ENCODE peak calls at places on chromosomes 12 and 14, in nine cellular contexts. X, Y, D, F, H, Q, P, J and M are unnamed samples.

GRCh38 chr14:61547186-61548121 is 147.9 kb upstream of the HIF1A start:
- DNase-seq in D (no peak), F (no peak), Y (no peak), H (no peak), X (peak), Q (no peak), P (no peak), J (peak), M (no peak)

GRCh38 chr12:5230861-5231260 is 187.2 kb downstream of the KCNA5 start:
- DNase-seq in Y (no peak), X (no peak), F (no peak), J (no peak), H (no peak), P (no peak), D (no peak), Q (no peak), M (no peak)

GRCh38 chr12:89278862-89279261 is 73.4 kb downstream of the DUSP6 start:
- DNase-seq in X (no peak), Y (no peak), D (no peak), Q (no peak), J (no peak), P (no peak), H (no peak), F (no peak), M (no peak)

GRCh38 chr12:52637299-52637698 is 14.7 kb downstream of the KRT2 start:
- DNase-seq in H (no peak), J (no peak), Q (no peak), X (no peak), D (no peak), Y (no peak), P (no peak), F (no peak), M (no peak)

GRCh38 chr14:22801716-22802115 is 13.5 kb downstream of the SLC7A7 start:
- DNase-seq in D (no peak), J (no peak), H (no peak), X (no peak), P (no peak), F (no peak), Y (no peak), Q (no peak), M (no peak)

GRCh38 chr14:31949709-31950108 is 127.4 kb upstream of the ARHGAP5 start:
- DNase-seq in Q (no peak), X (peak), P (no peak), Y (no peak), H (no peak), F (no peak), J (peak), D (no peak), M (no peak)

GRCh38 chr14:65159281-65160062 is 57.2 kb upstream of the MAX start:
- DNase-seq in J (no peak), Y (no peak), F (no peak), D (no peak), X (no peak), Q (no peak), H (no peak), P (no peak), M (no peak)

GRCh38 chr12:123910057-123910456 is 62.6 kb downstream of the CCDC92 start:
- DNase-seq in X (no peak), H (no peak), P (no peak), D (no peak), J (no peak), Q (no peak), F (no peak), Y (no peak), M (no peak)

GRCh38 chr12:48542300-48542928 is 17.0 kb downstream of the OR8S1 start:
- DNase-seq in X (peak), J (peak), Y (peak), F (peak), P (no peak), D (peak), Q (peak), H (peak), M (peak)

GRCh38 chr14:50967104-50967503 is 22.8 kb upstream of the PYGL start:
- DNase-seq in H (no peak), P (no peak), X (no peak), Q (no peak), J (no peak), Y (no peak), F (no peak), D (no peak), M (no peak)

GRCh38 chr12:124675881-124676688 is 108.7 kb upstream of the NCOR2 start:
- DNase-seq in Q (peak), H (no peak), X (peak), D (no peak), Y (no peak), F (peak), P (no peak), J (peak), M (no peak)

GRCh38 chr14:69048456-69048855 is 69.4 kb upstream of the ACTN1 start:
- DNase-seq in X (peak), Q (peak), F (no peak), Y (no peak), D (peak), H (no peak), J (peak), P (no peak), M (peak)

DNA sequence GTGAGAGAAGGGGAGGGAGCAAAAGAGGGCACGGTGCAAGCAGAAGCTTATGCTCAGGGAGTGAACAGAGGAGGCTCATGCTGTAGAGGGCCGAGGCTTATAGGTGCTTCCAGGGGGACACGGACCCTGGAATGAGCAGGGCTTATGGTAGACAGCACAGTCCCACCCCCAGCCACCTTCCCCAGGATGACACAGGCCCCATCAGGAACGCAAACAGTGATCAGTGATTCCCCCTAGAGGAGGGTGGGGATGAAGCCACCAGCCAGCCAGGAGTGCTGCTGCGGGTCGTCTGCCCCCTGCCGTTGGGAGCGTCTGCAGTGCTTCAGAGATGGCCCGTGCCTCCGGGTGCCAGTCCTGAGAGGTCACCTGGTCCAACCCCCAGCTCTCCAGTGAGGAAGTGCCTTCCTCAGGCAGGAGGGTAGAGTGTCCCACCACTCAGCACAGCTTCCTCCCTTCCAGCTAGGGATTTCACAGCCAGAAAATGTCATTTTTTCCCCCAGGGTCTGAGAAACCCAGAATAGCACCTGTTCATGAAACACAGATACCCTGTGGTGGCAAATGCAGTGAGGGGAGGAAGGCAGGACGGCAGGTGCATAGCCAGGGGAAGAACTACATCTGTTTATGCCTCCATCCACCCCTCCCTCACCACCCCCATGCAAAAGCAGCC is 60.7 kb downstream of the SLC6A12 start:
- DNase-seq in P (no peak), H (no peak), D (peak), Q (peak), X (peak), F (peak), Y (peak), J (peak), M (peak)
- H3K4me3 ChIP-seq in P (no peak), H (no peak), D (no peak), Q (no peak), X (no peak), F (no peak), Y (no peak), J (no peak), M (no peak)

DNA sequence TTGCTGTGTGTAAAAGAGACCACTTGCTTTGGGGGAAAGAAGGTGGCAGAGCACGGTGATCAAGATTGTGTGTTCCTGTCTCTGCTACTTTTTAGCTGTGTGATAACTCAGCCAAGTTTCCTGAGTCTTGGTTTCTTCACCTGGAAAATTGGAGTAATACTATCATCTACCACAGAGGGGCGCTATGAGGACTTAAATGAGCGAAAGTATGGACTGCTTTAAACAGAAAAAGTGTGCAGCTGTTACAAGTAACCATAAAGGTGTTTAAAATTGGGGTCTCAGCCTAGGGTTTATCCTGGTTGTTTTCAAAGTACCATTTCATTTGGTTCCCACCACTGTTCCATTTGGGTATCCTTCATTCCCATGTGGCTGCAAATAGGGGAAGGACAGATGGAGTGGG is 65.9 kb upstream of the WSCD2 start:
- DNase-seq in F (no peak), P (no peak), X (peak), Y (no peak), Q (no peak), J (peak), D (no peak), H (no peak), M (no peak)
- TF ChIP-seq CTCF in F (peak), P (no peak), X (peak), Y (no peak), Q (peak), J (peak), D (no peak), H (peak), M (no peak)

GRCh38 chr14:88837495-88837894 is 13.0 kb downstream of the TTC8 start:
- DNase-seq in X (no peak), F (no peak), Q (no peak), P (no peak), H (no peak), Y (no peak), D (no peak), J (no peak), M (no peak)

GRCh38 chr14:88838015-88838414 is 13.6 kb downstream of the TTC8 start:
- DNase-seq in P (no peak), F (no peak), Q (no peak), H (no peak), J (no peak), X (no peak), Y (no peak), D (no peak), M (no peak)

GRCh38 chr14:88842414-88842813 is 18.0 kb downstream of the TTC8 start:
- DNase-seq in J (no peak), D (no peak), Q (no peak), F (no peak), H (no peak), X (no peak), P (no peak), Y (no peak), M (no peak)

GRCh38 chr14:88841741-88842140 is 17.3 kb downstream of the TTC8 start:
- DNase-seq in H (no peak), Y (no peak), Q (no peak), D (no peak), F (no peak), J (no peak), X (peak), P (no peak), M (no peak)

GRCh38 chr14:88840926-88841325 is 16.5 kb downstream of the TTC8 start:
- DNase-seq in P (no peak), F (no peak), X (no peak), Q (no peak), J (no peak), D (no peak), Y (no peak), H (no peak), M (no peak)
- H3K4me3 ChIP-seq in P (no peak), F (no peak), X (no peak), Q (no peak), J (no peak), D (no peak), Y (no peak), H (no peak), M (no peak)

GRCh38 chr12:57031228-57031670 is 14.9 kb upstream of the TAC3 start:
- DNase-seq in X (no peak), P (no peak), F (no peak), H (no peak), J (no peak), Y (no peak), D (no peak), Q (no peak), M (peak)
- TF ChIP-seq CTCF in X (no peak), P (no peak), F (no peak), H (peak), J (no peak), Y (no peak), D (no peak), Q (no peak), M (no peak)

GRCh38 chr14:36515105-36515593 is 4.9 kb downstream of the NKX2-1 start:
- DNase-seq in X (no peak), J (no peak), D (no peak), F (no peak), P (no peak), H (no peak), Y (no peak), Q (no peak), M (no peak)
- H3K4me3 ChIP-seq in X (no peak), J (no peak), D (no peak), F (no peak), P (no peak), H (no peak), Y (no peak), Q (no peak), M (no peak)

GRCh38 chr12:56080556-56081138 is 682 bp downstream of the ERBB3 start:
- DNase-seq in X (no peak), J (no peak), F (no peak), Y (no peak), D (no peak), H (no peak), Q (peak), P (no peak), M (peak)
- TF ChIP-seq CTCF in X (no peak), J (no peak), F (no peak), Y (no peak), D (no peak), H (peak), Q (no peak), P (no peak), M (no peak)

DNA sequence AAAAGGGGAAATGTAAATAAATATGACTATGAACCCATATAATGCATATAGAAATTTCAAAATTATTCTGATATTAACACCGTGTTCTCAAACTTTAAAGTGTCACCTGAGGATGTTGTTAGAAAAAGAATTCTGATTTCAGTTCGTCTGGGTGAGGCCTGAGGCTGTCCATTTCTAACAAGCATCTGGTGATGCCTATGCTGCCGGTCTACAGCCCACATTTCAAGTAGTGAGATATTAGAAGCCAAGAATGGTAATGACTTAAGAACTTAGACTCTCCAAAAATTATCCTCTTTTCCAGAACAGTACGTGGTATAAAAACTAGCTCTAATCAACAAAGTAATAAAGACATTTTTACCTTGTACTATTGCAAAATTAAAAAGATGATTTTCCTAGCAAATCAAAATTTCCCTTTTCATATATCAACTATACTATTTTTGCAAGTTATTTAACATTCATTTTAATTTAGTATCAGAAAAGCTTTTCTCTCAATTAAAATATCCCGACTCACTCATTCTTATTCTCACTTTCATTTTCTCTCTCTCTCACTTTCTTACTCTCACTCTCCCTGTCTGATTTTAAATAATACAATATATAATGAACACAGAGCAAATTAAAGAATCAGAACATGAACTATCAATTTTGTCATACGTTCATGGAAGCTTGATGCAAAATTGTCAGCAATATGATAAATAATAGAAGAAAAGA is 35.0 kb downstream of the PIK3C2G start:
- DNase-seq in P (no peak), Q (no peak), Y (no peak), H (no peak), F (no peak), J (no peak), D (no peak), X (peak), M (no peak)
- H3K4me3 ChIP-seq in P (peak), Q (no peak), Y (no peak), H (peak), F (peak), J (peak), D (no peak), X (peak), M (no peak)

GRCh38 chr12:2295941-2296461 is 243.2 kb downstream of the CACNA1C start:
- DNase-seq in X (peak), D (no peak), Q (no peak), P (no peak), Y (no peak), J (peak), H (peak), F (no peak), M (no peak)
- TF ChIP-seq CTCF in X (peak), D (no peak), Q (no peak), P (no peak), Y (no peak), J (no peak), H (no peak), F (no peak), M (no peak)

GRCh38 chr12:119011231-119011630 is 29.9 kb downstream of the SRRM4 start:
- DNase-seq in F (no peak), Y (no peak), D (no peak), P (no peak), J (no peak), Q (no peak), H (no peak), X (no peak), M (no peak)

GRCh38 chr12:119005085-119005484 is 23.7 kb downstream of the SRRM4 start:
- DNase-seq in Q (no peak), H (no peak), P (no peak), J (no peak), X (no peak), D (no peak), Y (no peak), F (no peak), M (no peak)

GRCh38 chr12:119008691-119009221 is 27.4 kb downstream of the SRRM4 start:
- DNase-seq in F (no peak), Y (peak), D (no peak), J (no peak), X (no peak), P (no peak), H (no peak), Q (no peak), M (no peak)

GRCh38 chr12:119006749-119007148 is 25.4 kb downstream of the SRRM4 start:
- DNase-seq in X (no peak), Q (no peak), D (no peak), P (no peak), H (no peak), F (no peak), J (no peak), Y (no peak), M (no peak)

GRCh38 chr12:119005832-119006360 is 24.6 kb downstream of the SRRM4 start:
- DNase-seq in D (no peak), F (no peak), Q (no peak), J (no peak), Y (no peak), X (no peak), P (no peak), H (no peak), M (no peak)
- H3K4me3 ChIP-seq in D (no peak), F (no peak), Q (no peak), J (no peak), Y (no peak), X (no peak), P (no peak), H (no peak), M (no peak)